ENCODE peak calls at places on chromosomes 6 and 20, in ten cellular contexts. One of them, this sample, is unnamed.

GRCh38 chr20:4573564-4574355 is 147.9 kb upstream of the PRND start:
- DNase-seq in NCI-H748 treated with DMSO at 0.1 percent for 48 hours: no peak
- DNase-seq in islet precursor cell: no peak
- DNase-seq in GM12864: no peak
- DNase-seq in HCT116: no peak
- DNase-seq in GM04504: peak
- DNase-seq in OCI-LY7: no peak
- DNase-seq in GM04503: peak
- DNase-seq in SJSA1: peak
- DNase-seq in H4: peak
- DNase-seq in this sample: peak

GRCh38 chr20:931401-931800 is 15.3 kb upstream of the ANGPT4 start:
- DNase-seq in NCI-H748 treated with DMSO at 0.1 percent for 48 hours: no peak
- DNase-seq in islet precursor cell: no peak
- DNase-seq in GM12864: no peak
- DNase-seq in HCT116: peak
- DNase-seq in GM04504: no peak
- DNase-seq in OCI-LY7: peak
- DNase-seq in GM04503: no peak
- DNase-seq in SJSA1: no peak
- DNase-seq in H4: no peak
- DNase-seq in this sample: no peak

GRCh38 chr20:6295477-6296256 is 172.8 kb upstream of the FERMT1 start:
- DNase-seq in NCI-H748 treated with DMSO at 0.1 percent for 48 hours: no peak
- DNase-seq in islet precursor cell: no peak
- DNase-seq in GM12864: no peak
- DNase-seq in HCT116: no peak
- DNase-seq in GM04504: no peak
- DNase-seq in OCI-LY7: no peak
- DNase-seq in GM04503: no peak
- DNase-seq in SJSA1: no peak
- DNase-seq in H4: no peak
- DNase-seq in this sample: no peak

GRCh38 chr6:32840604-32841246 is 2.2 kb upstream of the TAP2 start:
- DNase-seq in NCI-H748 treated with DMSO at 0.1 percent for 48 hours: no peak
- DNase-seq in islet precursor cell: no peak
- DNase-seq in GM12864: no peak
- DNase-seq in HCT116: no peak
- DNase-seq in GM04504: no peak
- DNase-seq in OCI-LY7: no peak
- DNase-seq in GM04503: no peak
- DNase-seq in SJSA1: no peak
- DNase-seq in H4: no peak
- DNase-seq in this sample: no peak

GRCh38 chr6:149122850-149123821 is 194.4 kb upstream of the TAB2 start:
- DNase-seq in NCI-H748 treated with DMSO at 0.1 percent for 48 hours: no peak
- DNase-seq in islet precursor cell: no peak
- DNase-seq in GM12864: no peak
- DNase-seq in HCT116: no peak
- DNase-seq in GM04504: no peak
- DNase-seq in OCI-LY7: no peak
- DNase-seq in GM04503: no peak
- DNase-seq in SJSA1: no peak
- DNase-seq in H4: no peak
- DNase-seq in this sample: no peak

GRCh38 chr6:152636675-152637421 is at the start of gene SYNE1:
- DNase-seq in NCI-H748 treated with DMSO at 0.1 percent for 48 hours: peak
- DNase-seq in islet precursor cell: peak
- DNase-seq in GM12864: no peak
- DNase-seq in HCT116: no peak
- DNase-seq in GM04504: no peak
- DNase-seq in OCI-LY7: peak
- DNase-seq in GM04503: no peak
- DNase-seq in SJSA1: no peak
- DNase-seq in H4: no peak
- DNase-seq in this sample: no peak

GRCh38 chr6:15629487-15629886 is 33.3 kb downstream of the DTNBP1 start:
- DNase-seq in NCI-H748 treated with DMSO at 0.1 percent for 48 hours: no peak
- DNase-seq in islet precursor cell: no peak
- DNase-seq in GM12864: no peak
- DNase-seq in HCT116: no peak
- DNase-seq in GM04504: no peak
- DNase-seq in OCI-LY7: no peak
- DNase-seq in GM04503: no peak
- DNase-seq in SJSA1: no peak
- DNase-seq in H4: no peak
- DNase-seq in this sample: no peak

GRCh38 chr6:137389150-137389664 is 105.0 kb downstream of the OLIG3 start:
- DNase-seq in NCI-H748 treated with DMSO at 0.1 percent for 48 hours: no peak
- DNase-seq in islet precursor cell: no peak
- DNase-seq in GM12864: no peak
- DNase-seq in HCT116: no peak
- DNase-seq in GM04504: no peak
- DNase-seq in OCI-LY7: peak
- DNase-seq in GM04503: no peak
- DNase-seq in SJSA1: no peak
- DNase-seq in H4: no peak
- DNase-seq in this sample: no peak

GRCh38 chr20:652611-653109 is 340 bp downstream of the SRXN1 start:
- DNase-seq in NCI-H748 treated with DMSO at 0.1 percent for 48 hours: no peak
- DNase-seq in islet precursor cell: peak
- DNase-seq in GM12864: no peak
- DNase-seq in HCT116: no peak
- DNase-seq in GM04504: no peak
- DNase-seq in OCI-LY7: no peak
- DNase-seq in GM04503: no peak
- DNase-seq in SJSA1: peak
- DNase-seq in H4: no peak
- DNase-seq in this sample: no peak

GRCh38 chr20:23129256-23129655 is 43.1 kb upstream of the CD93 start:
- DNase-seq in NCI-H748 treated with DMSO at 0.1 percent for 48 hours: no peak
- DNase-seq in islet precursor cell: no peak
- DNase-seq in GM12864: no peak
- DNase-seq in HCT116: no peak
- DNase-seq in GM04504: no peak
- DNase-seq in OCI-LY7: no peak
- DNase-seq in GM04503: no peak
- DNase-seq in SJSA1: no peak
- DNase-seq in H4: no peak
- DNase-seq in this sample: no peak

GRCh38 chr6:39887692-39888450 is 46.4 kb downstream of the MOCS1 start:
- DNase-seq in NCI-H748 treated with DMSO at 0.1 percent for 48 hours: no peak
- DNase-seq in islet precursor cell: peak
- DNase-seq in GM12864: no peak
- DNase-seq in HCT116: no peak
- DNase-seq in GM04504: peak
- DNase-seq in OCI-LY7: no peak
- DNase-seq in GM04503: peak
- DNase-seq in SJSA1: peak
- DNase-seq in H4: no peak
- DNase-seq in this sample: peak

GRCh38 chr6:136772685-136773472 is 19.4 kb downstream of the MAP3K5 start:
- DNase-seq in NCI-H748 treated with DMSO at 0.1 percent for 48 hours: no peak
- DNase-seq in islet precursor cell: peak
- DNase-seq in GM12864: peak
- DNase-seq in HCT116: no peak
- DNase-seq in GM04504: no peak
- DNase-seq in OCI-LY7: peak
- DNase-seq in GM04503: no peak
- DNase-seq in SJSA1: no peak
- DNase-seq in H4: no peak
- DNase-seq in this sample: no peak

GRCh38 chr6:158911746-158912158 is 88.2 kb downstream of the RSPH3 start:
- DNase-seq in NCI-H748 treated with DMSO at 0.1 percent for 48 hours: no peak
- DNase-seq in islet precursor cell: peak
- DNase-seq in GM12864: peak
- DNase-seq in HCT116: no peak
- DNase-seq in GM04504: no peak
- DNase-seq in OCI-LY7: peak
- DNase-seq in GM04503: no peak
- DNase-seq in SJSA1: no peak
- DNase-seq in H4: no peak
- DNase-seq in this sample: no peak

GRCh38 chr6:5713519-5713918 is 293.2 kb downstream of the NRN1 start:
- DNase-seq in NCI-H748 treated with DMSO at 0.1 percent for 48 hours: no peak
- DNase-seq in islet precursor cell: no peak
- DNase-seq in GM12864: no peak
- DNase-seq in HCT116: no peak
- DNase-seq in GM04504: no peak
- DNase-seq in OCI-LY7: no peak
- DNase-seq in GM04503: no peak
- DNase-seq in SJSA1: no peak
- DNase-seq in H4: no peak
- DNase-seq in this sample: no peak